ENCODE peak calls at places on chromosome 17, in four cellular contexts. One of them, this sample, is unnamed. For H3K27me3 and H3K36me3, the result is how much of the 10 kb centered on the place peaks cover.

GRCh38 chr17:27038676-27039075 is 255.2 kb upstream of the WSB1 start:
- DNase-seq in osteoblast: no peak
- DNase-seq in neural progenitor cell: no peak
- DNase-seq in esophagus muscularis mucosa: no peak
- DNase-seq in this sample: peak

GRCh38 chr17:49225554-49226236 is 4.9 kb downstream of the PHOSPHO1 start:
- DNase-seq in osteoblast: peak
- DNase-seq in neural progenitor cell: no peak
- DNase-seq in esophagus muscularis mucosa: no peak
- DNase-seq in this sample: peak

GRCh38 chr17:77400445-77400870 is 259.7 kb downstream of the SEC14L1 start:
- DNase-seq in osteoblast: peak
- DNase-seq in neural progenitor cell: peak
- DNase-seq in esophagus muscularis mucosa: no peak
- DNase-seq in this sample: peak

GRCh38 chr17:1562178-1562643 is 381 bp downstream of the PITPNA start:
- DNase-seq in osteoblast: peak
- DNase-seq in neural progenitor cell: no peak
- DNase-seq in esophagus muscularis mucosa: no peak
- DNase-seq in this sample: peak

GRCh38 chr17:8997994-8998628 is 23.2 kb upstream of the NTN1 start:
- DNase-seq in osteoblast: peak
- DNase-seq in neural progenitor cell: peak
- DNase-seq in esophagus muscularis mucosa: no peak
- DNase-seq in this sample: peak

GRCh38 chr17:8659758-8660410 is 29.4 kb upstream of the MYH10 start:
- DNase-seq in osteoblast: no peak
- DNase-seq in neural progenitor cell: no peak
- DNase-seq in esophagus muscularis mucosa: no peak
- DNase-seq in this sample: no peak

GRCh38 chr17:80633197-80633596 is 88.6 kb downstream of the RPTOR start:
- DNase-seq in osteoblast: no peak
- DNase-seq in neural progenitor cell: peak
- DNase-seq in esophagus muscularis mucosa: no peak
- DNase-seq in this sample: no peak

GRCh38 chr17:72063262-72063661 is 57.6 kb upstream of the SOX9 start:
- DNase-seq in osteoblast: no peak
- DNase-seq in neural progenitor cell: no peak
- DNase-seq in esophagus muscularis mucosa: no peak
- DNase-seq in this sample: no peak

GRCh38 chr17:36885161-36885735 is 52.0 kb upstream of the LHX1 start:
- DNase-seq in osteoblast: no peak
- DNase-seq in neural progenitor cell: no peak
- DNase-seq in esophagus muscularis mucosa: no peak
- DNase-seq in this sample: no peak

GRCh38 chr17:31321971-31322370 is 549 bp upstream of the EVI2A start:
- DNase-seq in osteoblast: no peak
- DNase-seq in neural progenitor cell: no peak
- DNase-seq in esophagus muscularis mucosa: no peak
- DNase-seq in this sample: no peak

GRCh38 chr17:58289869-58290268 is 9.1 kb upstream of the MPO start:
- DNase-seq in osteoblast: no peak
- DNase-seq in neural progenitor cell: no peak
- DNase-seq in esophagus muscularis mucosa: peak
- DNase-seq in this sample: no peak

GRCh38 chr17:77011173-77012011 is 129.4 kb upstream of the SEC14L1 start:
- DNase-seq in osteoblast: peak
- DNase-seq in neural progenitor cell: peak
- DNase-seq in esophagus muscularis mucosa: no peak
- DNase-seq in this sample: peak

GRCh38 chr17:74012465-74012864 is 191.0 kb upstream of the RPL38 start:
- DNase-seq in osteoblast: no peak
- DNase-seq in neural progenitor cell: no peak
- DNase-seq in esophagus muscularis mucosa: no peak
- DNase-seq in this sample: no peak

GRCh38 chr17:37207103-37207502 is 168.7 kb upstream of the C17orf78 start:
- DNase-seq in osteoblast: no peak
- DNase-seq in neural progenitor cell: no peak
- DNase-seq in esophagus muscularis mucosa: no peak
- DNase-seq in this sample: no peak

GRCh38 chr17:49223517-49224197 is 6.9 kb downstream of the PHOSPHO1 start:
- DNase-seq in osteoblast: peak
- DNase-seq in neural progenitor cell: peak
- DNase-seq in esophagus muscularis mucosa: no peak
- DNase-seq in this sample: peak

GRCh38 chr17:69574257-69575197 is 160.0 kb downstream of the MAP2K6 start:
- DNase-seq in osteoblast: no peak
- DNase-seq in neural progenitor cell: peak
- DNase-seq in esophagus muscularis mucosa: no peak
- DNase-seq in this sample: no peak

GRCh38 chr17:17077861-17078732 is 35.8 kb downstream of the MPRIP start:
- DNase-seq in osteoblast: no peak
- DNase-seq in neural progenitor cell: no peak
- DNase-seq in esophagus muscularis mucosa: no peak
- DNase-seq in this sample: no peak

GRCh38 chr17:59370580-59371299 is 39.3 kb downstream of the YPEL2 start:
- DNase-seq in osteoblast: no peak
- DNase-seq in neural progenitor cell: peak
- DNase-seq in esophagus muscularis mucosa: no peak
- DNase-seq in this sample: no peak

GRCh38 chr17:59373879-59374495 is 42.5 kb downstream of the YPEL2 start:
- DNase-seq in osteoblast: peak
- DNase-seq in neural progenitor cell: no peak
- DNase-seq in esophagus muscularis mucosa: no peak
- DNase-seq in this sample: no peak

GRCh38 chr17:59369026-59369724 is 37.7 kb downstream of the YPEL2 start:
- DNase-seq in osteoblast: no peak
- DNase-seq in neural progenitor cell: no peak
- DNase-seq in esophagus muscularis mucosa: no peak
- DNase-seq in this sample: no peak

GRCh38 chr17:59371426-59372099 is 40.1 kb downstream of the YPEL2 start:
- DNase-seq in osteoblast: no peak
- DNase-seq in neural progenitor cell: no peak
- DNase-seq in esophagus muscularis mucosa: no peak
- DNase-seq in this sample: no peak

GRCh38 chr17:59372138-59372751 is 40.8 kb downstream of the YPEL2 start:
- DNase-seq in osteoblast: peak
- DNase-seq in neural progenitor cell: no peak
- DNase-seq in esophagus muscularis mucosa: no peak
- DNase-seq in this sample: no peak
- H3K4me3 ChIP-seq in osteoblast: no peak
- H3K4me3 ChIP-seq in neural progenitor cell: no peak
- H3K4me3 ChIP-seq in esophagus muscularis mucosa: no peak
- H3K4me3 ChIP-seq in this sample: no peak

GRCh38 chr17:75325827-75326586 is 36.8 kb upstream of the SLC25A19 start:
- DNase-seq in osteoblast: peak
- DNase-seq in neural progenitor cell: no peak
- DNase-seq in esophagus muscularis mucosa: no peak
- DNase-seq in this sample: peak

GRCh38 chr17:75327757-75328156 is 38.5 kb upstream of the SLC25A19 start:
- DNase-seq in osteoblast: no peak
- DNase-seq in neural progenitor cell: no peak
- DNase-seq in esophagus muscularis mucosa: no peak
- DNase-seq in this sample: no peak

GRCh38 chr17:75326587-75326955 is 37.3 kb upstream of the SLC25A19 start:
- DNase-seq in osteoblast: no peak
- DNase-seq in neural progenitor cell: no peak
- DNase-seq in esophagus muscularis mucosa: no peak
- DNase-seq in this sample: no peak

GRCh38 chr17:75323043-75323591 is 33.9 kb upstream of the SLC25A19 start:
- DNase-seq in osteoblast: peak
- DNase-seq in neural progenitor cell: peak
- DNase-seq in esophagus muscularis mucosa: peak
- DNase-seq in this sample: peak

GRCh38 chr17:75325348-75325747 is 36.1 kb upstream of the SLC25A19 start:
- DNase-seq in osteoblast: no peak
- DNase-seq in neural progenitor cell: no peak
- DNase-seq in esophagus muscularis mucosa: no peak
- DNase-seq in this sample: peak
- H3K27me3 ChIP-seq in osteoblast: under half
- H3K27me3 ChIP-seq in neural progenitor cell: under half
- H3K27me3 ChIP-seq in esophagus muscularis mucosa: under half
- H3K27me3 ChIP-seq in this sample: under half

GRCh38 chr17:67942810-67943209 is 53.5 kb downstream of the C17orf58 start:
- DNase-seq in osteoblast: no peak
- DNase-seq in neural progenitor cell: no peak
- DNase-seq in esophagus muscularis mucosa: no peak
- DNase-seq in this sample: peak

GRCh38 chr17:67950945-67951344 is 45.3 kb downstream of the C17orf58 start:
- DNase-seq in osteoblast: no peak
- DNase-seq in neural progenitor cell: no peak
- DNase-seq in esophagus muscularis mucosa: no peak
- DNase-seq in this sample: no peak

GRCh38 chr17:67944035-67944434 is 52.2 kb downstream of the C17orf58 start:
- DNase-seq in osteoblast: no peak
- DNase-seq in neural progenitor cell: no peak
- DNase-seq in esophagus muscularis mucosa: no peak
- DNase-seq in this sample: no peak

GRCh38 chr17:67947325-67947813 is 48.9 kb downstream of the C17orf58 start:
- DNase-seq in osteoblast: no peak
- DNase-seq in neural progenitor cell: no peak
- DNase-seq in esophagus muscularis mucosa: no peak
- DNase-seq in this sample: no peak
- H3K36me3 ChIP-seq in osteoblast: half or more
- H3K36me3 ChIP-seq in neural progenitor cell: under half
- H3K36me3 ChIP-seq in esophagus muscularis mucosa: half or more
- H3K36me3 ChIP-seq in this sample: half or more

GRCh38 chr17:78844301-78845005 is 3.8 kb upstream of the USP36 start:
- DNase-seq in osteoblast: peak
- DNase-seq in neural progenitor cell: no peak
- DNase-seq in esophagus muscularis mucosa: no peak
- DNase-seq in this sample: no peak
- H3K4me3 ChIP-seq in osteoblast: no peak
- H3K4me3 ChIP-seq in neural progenitor cell: no peak
- H3K4me3 ChIP-seq in esophagus muscularis mucosa: no peak
- H3K4me3 ChIP-seq in this sample: no peak

GRCh38 chr17:45877467-45877866 is 16.9 kb upstream of the MAPT start:
- DNase-seq in osteoblast: no peak
- DNase-seq in neural progenitor cell: no peak
- DNase-seq in esophagus muscularis mucosa: no peak
- DNase-seq in this sample: no peak
- H3K27me3 ChIP-seq in osteoblast: under half
- H3K27me3 ChIP-seq in neural progenitor cell: under half
- H3K27me3 ChIP-seq in esophagus muscularis mucosa: under half
- H3K27me3 ChIP-seq in this sample: under half